ENCODE peak calls at places on chromosomes 4 and X, in six cellular contexts. E, M, J, W, F and S are unnamed samples.

GRCh38 chr4:102759835-102760644 is 728 bp downstream of the MANBA start:
- DNase-seq in E (peak), M (peak), J (peak), W (peak), F (peak), S (peak)

GRCh38 chr4:118712872-118713271 is 27.7 kb downstream of the METTL14 start:
- DNase-seq in E (no peak), M (no peak), J (no peak), W (peak), F (no peak), S (no peak)

GRCh38 chrX:81542255-81542654 is 340.4 kb downstream of the SH3BGRL start:
- DNase-seq in E (no peak), M (no peak), J (no peak), W (no peak), F (no peak), S (no peak)

GRCh38 chrX:53281321-53281822 is at the start of gene IQSEC2:
- DNase-seq in E (no peak), M (peak), J (peak), W (peak), F (no peak), S (peak)

GRCh38 chr4:116180056-116180690 is 905.2 kb downstream of the TRAM1L1 start:
- DNase-seq in E (no peak), M (no peak), J (no peak), W (no peak), F (no peak), S (peak)

GRCh38 chr4:113901994-113902787 is 77.3 kb downstream of the ARSJ start:
- DNase-seq in E (peak), M (no peak), J (peak), W (no peak), F (no peak), S (no peak)

GRCh38 chrX:150156615-150157014 is 206.5 kb upstream of the MAMLD1 start:
- DNase-seq in E (no peak), M (no peak), J (no peak), W (no peak), F (no peak), S (no peak)

GRCh38 chr4:74223801-74224200 is 65.9 kb downstream of the MTHFD2L start:
- DNase-seq in E (no peak), M (peak), J (no peak), W (peak), F (no peak), S (no peak)

GRCh38 chr4:173492315-173492714 is 37.7 kb downstream of the HAND2 start:
- DNase-seq in E (no peak), M (no peak), J (no peak), W (no peak), F (no peak), S (no peak)

GRCh38 chrX:110954428-110954827 is 141.6 kb upstream of the PAK3 start:
- DNase-seq in E (no peak), M (no peak), J (no peak), W (no peak), F (no peak), S (no peak)

GRCh38 chr4:121072080-121072835 is at the start of gene NDNF:
- DNase-seq in E (peak), M (peak), J (peak), W (no peak), F (no peak), S (peak)

GRCh38 chrX:80876877-80877276 is 67.2 kb upstream of the BRWD3 start:
- DNase-seq in E (no peak), M (peak), J (peak), W (peak), F (no peak), S (peak)

GRCh38 chr4:77960367-77960766 is 96.8 kb upstream of the FRAS1 start:
- DNase-seq in E (no peak), M (no peak), J (no peak), W (no peak), F (no peak), S (no peak)

GRCh38 chr4:186227221-186227620 is at the start of gene KLKB1:
- DNase-seq in E (no peak), M (no peak), J (peak), W (peak), F (no peak), S (no peak)

GRCh38 chr4:96913437-96914075 is 1073.7 kb downstream of the PDHA2 start:
- DNase-seq in E (no peak), M (no peak), J (no peak), W (no peak), F (peak), S (no peak)

GRCh38 chrX:97159916-97160800 is 276.4 kb downstream of the RPA4 start:
- DNase-seq in E (no peak), M (no peak), J (no peak), W (no peak), F (no peak), S (no peak)

GRCh38 chr4:47525154-47525819 is 40.2 kb downstream of the ATP10D start:
- DNase-seq in E (no peak), M (peak), J (no peak), W (peak), F (no peak), S (no peak)

GRCh38 chr4:156638925-156639605 is 332.5 kb downstream of the PDGFC start:
- DNase-seq in E (no peak), M (peak), J (no peak), W (no peak), F (no peak), S (no peak)

GRCh38 chr4:98482847-98483806 is 175.3 kb downstream of the TSPAN5 start:
- DNase-seq in E (no peak), M (peak), J (no peak), W (no peak), F (no peak), S (no peak)

GRCh38 chr4:40976343-40976742 is 226.6 kb downstream of the NSUN7 start:
- DNase-seq in E (peak), M (peak), J (peak), W (no peak), F (no peak), S (peak)

GRCh38 chr4:148315049-148315448 is 127.2 kb downstream of the NR3C2 start:
- DNase-seq in E (no peak), M (peak), J (no peak), W (no peak), F (no peak), S (no peak)